ENCODE peak calls at places on chromosomes 2 and 18, in six cellular contexts. F, G, E, J, C and S are unnamed samples.

GRCh38 chr2:145258903-145259579 is 739.1 kb upstream of the ZEB2 start:
- DNase-seq in C (no peak), J (no peak), E (no peak), G (peak), F (peak), S (no peak)

GRCh38 chr2:217413193-217413592 is 553.3 kb upstream of the TNP1 start:
- DNase-seq in F (peak), G (no peak), C (no peak), J (no peak), E (no peak), S (no peak)

GRCh38 chr2:33307659-33308311 is 168.7 kb upstream of the RASGRP3 start:
- DNase-seq in G (peak), J (no peak), E (no peak), C (no peak), F (no peak), S (no peak)

GRCh38 chr2:177254433-177255226 is 9.9 kb downstream of the NFE2L2 start:
- DNase-seq in J (no peak), E (peak), G (no peak), F (peak), C (peak), S (no peak)

GRCh38 chr2:140154711-140155110 is 1374.5 kb upstream of the NXPH2 start:
- DNase-seq in F (no peak), E (no peak), C (no peak), J (no peak), G (peak), S (no peak)

GRCh38 chr2:132547089-132547687 is 122.8 kb downstream of the LYPD1 start:
- DNase-seq in C (peak), G (peak), E (peak), J (peak), F (peak), S (peak)

GRCh38 chr2:209426432-209426831 is 2.6 kb downstream of the MAP2 start:
- DNase-seq in J (peak), F (no peak), G (peak), E (peak), C (no peak), S (no peak)

GRCh38 chr2:221245772-221246171 is 326.3 kb downstream of the EPHA4 start:
- DNase-seq in E (no peak), C (no peak), J (no peak), G (no peak), F (no peak), S (no peak)

GRCh38 chr2:9108210-9108967 is 98.2 kb upstream of the ASAP2 start:
- DNase-seq in G (no peak), E (no peak), J (no peak), C (no peak), F (no peak), S (no peak)

GRCh38 chr2:100178085-100178788 is 35.8 kb upstream of the AFF3 start:
- DNase-seq in E (peak), C (no peak), G (peak), F (no peak), J (peak), S (peak)

GRCh38 chr2:115165529-115166109 is 723.2 kb downstream of the DPP10 start:
- DNase-seq in E (no peak), F (peak), C (no peak), G (peak), J (peak), S (peak)

GRCh38 chr2:13109516-13109915 is 392.8 kb downstream of the TRIB2 start:
- DNase-seq in E (no peak), C (no peak), F (no peak), G (no peak), J (no peak), S (no peak)

GRCh38 chr2:76930076-76930734 is 592.0 kb downstream of the LRRTM4 start:
- DNase-seq in E (no peak), F (no peak), C (no peak), G (no peak), J (no peak), S (no peak)

GRCh38 chr2:233973786-233974185 is 56.6 kb downstream of the TRPM8 start:
- DNase-seq in C (no peak), F (no peak), E (no peak), G (no peak), J (no peak), S (no peak)

GRCh38 chr2:197273485-197273884 is 37.1 kb downstream of the ANKRD44 start:
- DNase-seq in G (no peak), J (no peak), C (peak), F (no peak), E (no peak), S (no peak)

GRCh38 chr2:151111599-151112278 is 149.9 kb downstream of the RBM43 start:
- DNase-seq in C (no peak), J (no peak), E (peak), F (peak), G (peak), S (no peak)

GRCh38 chr2:150619607-150620330 is 132.3 kb upstream of the RND3 start:
- DNase-seq in G (peak), F (peak), C (peak), J (no peak), E (no peak), S (no peak)

GRCh38 chr2:239991689-239992314 is 33.3 kb downstream of the NDUFA10 start:
- DNase-seq in J (peak), C (no peak), G (peak), E (no peak), F (peak), S (peak)

GRCh38 chr2:26346454-26347053 is at the start of gene ADGRF3:
- DNase-seq in F (peak), G (peak), J (peak), C (peak), E (peak), S (peak)

GRCh38 chr18:2410688-2411087 is 160.6 kb downstream of the METTL4 start:
- DNase-seq in F (no peak), E (no peak), J (no peak), G (no peak), C (no peak), S (no peak)

GRCh38 chr2:85318222-85319182 is 9.3 kb downstream of the TGOLN2 start:
- DNase-seq in E (no peak), C (no peak), G (peak), J (no peak), F (peak), S (peak)

GRCh38 chr18:50558948-50559749 is 738 bp upstream of the MAPK4 start:
- DNase-seq in C (no peak), F (no peak), G (no peak), E (no peak), J (no peak), S (no peak)

GRCh38 chr18:50560681-50561629 is 1.1 kb downstream of the MAPK4 start:
- DNase-seq in C (no peak), E (peak), G (no peak), J (no peak), F (no peak), S (no peak)

GRCh38 chr18:50558157-50558556 is 1.7 kb upstream of the MAPK4 start:
- DNase-seq in C (no peak), E (no peak), J (no peak), F (no peak), G (no peak), S (no peak)

GRCh38 chr18:50562686-50563085 is 2.8 kb downstream of the MAPK4 start:
- DNase-seq in E (no peak), C (no peak), J (no peak), F (no peak), G (no peak), S (no peak)

DNA sequence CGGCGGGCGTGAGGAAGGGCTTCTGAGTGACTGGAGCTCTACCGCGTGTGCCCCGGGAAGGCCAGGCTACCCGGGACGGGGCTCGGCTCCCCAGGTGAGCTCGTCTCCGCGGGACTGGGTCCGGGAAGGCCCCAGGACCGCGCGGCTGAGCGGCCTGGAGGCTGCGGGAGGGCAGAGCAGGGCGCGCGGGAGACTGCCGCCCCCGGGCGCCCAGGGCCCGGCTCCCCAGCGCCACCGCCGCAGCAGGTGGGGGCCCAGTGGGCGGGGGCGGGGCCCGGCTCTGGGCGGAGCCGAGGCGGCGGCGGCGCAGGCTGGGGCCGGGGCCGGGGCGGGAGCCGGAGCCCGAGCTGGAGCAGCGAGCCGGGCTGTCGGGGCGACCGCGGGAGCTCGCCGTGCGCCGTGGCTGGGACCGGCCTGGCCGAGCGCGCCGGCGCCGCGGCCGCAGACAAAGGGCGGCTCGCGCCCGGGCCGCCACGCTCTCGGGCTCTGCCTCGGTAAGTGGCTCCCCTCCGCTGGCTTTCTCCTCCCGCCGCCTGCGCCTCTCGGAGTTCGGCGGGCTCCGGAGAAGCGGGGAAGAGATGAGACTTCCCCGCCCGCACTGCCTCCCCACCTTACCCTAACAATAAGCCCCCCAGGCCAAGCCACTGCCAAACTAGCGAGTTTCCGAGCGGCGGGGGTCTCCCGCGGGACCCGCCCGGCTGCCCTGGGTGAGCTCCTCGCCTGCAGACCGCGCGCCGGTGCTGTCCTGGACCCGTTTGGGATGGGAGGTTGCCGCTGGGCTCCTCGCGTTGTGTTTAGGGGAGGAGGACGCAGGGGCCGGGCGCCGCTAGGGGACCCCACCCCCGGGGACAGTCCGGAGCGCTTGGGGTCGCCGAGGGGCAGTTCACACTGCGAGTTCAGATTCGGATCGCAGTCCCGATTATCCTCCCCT is at the start of gene MAPK4:
- DNase-seq in E (peak), C (peak), G (peak), F (peak), J (peak), S (peak)
- H3K4me3 ChIP-seq in E (peak), C (peak), G (peak), F (peak), J (peak), S (no peak)

GRCh38 chr2:199992296-199992695 is 36.9 kb downstream of the MAIP1 start:
- DNase-seq in F (no peak), C (no peak), G (no peak), E (no peak), J (no peak), S (no peak)

GRCh38 chr2:199989822-199990221 is 34.4 kb downstream of the MAIP1 start:
- DNase-seq in G (no peak), E (no peak), F (no peak), J (no peak), C (no peak), S (no peak)

GRCh38 chr2:199991691-199992090 is 36.3 kb downstream of the MAIP1 start:
- DNase-seq in E (no peak), J (no peak), G (no peak), F (no peak), C (no peak), S (no peak)

GRCh38 chr2:199997296-199997695 is 41.9 kb downstream of the MAIP1 start:
- DNase-seq in G (no peak), C (no peak), J (no peak), E (no peak), F (no peak), S (no peak)

DNA sequence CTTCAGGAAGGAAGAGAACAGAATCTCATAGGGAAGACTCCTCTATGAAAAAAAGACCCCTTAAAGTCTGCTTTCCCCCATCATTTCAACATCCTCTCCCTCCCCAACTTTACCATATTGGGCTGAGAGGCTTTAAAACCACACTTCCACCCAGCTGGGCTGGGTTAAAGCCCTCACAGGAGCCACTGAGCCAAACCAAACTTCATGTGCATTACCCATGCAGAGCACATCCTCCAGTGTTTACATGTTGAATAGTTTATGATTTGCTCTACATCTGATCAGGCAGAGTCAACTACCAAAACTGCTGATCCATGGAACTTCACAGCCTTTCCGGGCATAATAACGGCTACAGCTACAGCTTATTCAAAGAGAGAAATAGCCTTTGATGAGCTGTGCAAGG is 38.9 kb downstream of the MAIP1 start:
- DNase-seq in C (no peak), F (no peak), J (no peak), G (no peak), E (no peak), S (no peak)
- TF ChIP-seq CTCF in C (no peak), F (no peak), J (no peak), G (no peak), E (no peak), S (no peak)

DNA sequence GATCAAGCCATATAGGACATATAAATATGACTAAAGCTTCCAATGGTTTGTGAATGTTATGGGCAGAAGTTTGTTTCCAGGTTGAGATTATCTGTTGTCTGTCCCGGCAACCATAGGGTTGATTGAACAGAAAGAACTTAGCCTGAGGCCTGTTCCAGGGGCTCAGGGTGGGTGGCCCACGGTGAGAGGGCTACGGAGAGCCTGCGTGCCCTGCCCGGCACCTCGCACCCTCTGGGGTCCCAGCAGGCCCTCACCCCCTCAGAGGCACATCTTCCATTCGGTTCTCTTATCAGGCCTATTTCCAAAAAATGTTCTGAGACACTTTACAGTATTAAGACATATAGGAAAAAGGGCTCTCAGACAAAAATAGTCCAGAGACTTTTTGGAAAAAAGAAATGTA is 40.4 kb upstream of the LDLRAD4 start:
- DNase-seq in E (no peak), G (no peak), J (no peak), F (no peak), C (no peak), S (no peak)
- H3K4me3 ChIP-seq in E (no peak), G (no peak), J (no peak), F (no peak), C (no peak), S (no peak)

GRCh38 chr2:178419123-178419522 is 31.9 kb downstream of the PRKRA start:
- DNase-seq in C (no peak), E (no peak), G (peak), J (no peak), F (no peak), S (peak)
- TF ChIP-seq CTCF in C (no peak), E (no peak), G (peak), J (no peak), F (peak), S (peak)